ENCODE peak calls at places on chromosomes 13 and 19, in six cellular contexts. L is BJ, S is upper lobe of left lung, F is mesenchymal stem cell, T is gastrocnemius medialis, E is AG10803. H is an unnamed sample.

GRCh38 chr19:48613024-48613851 is 1.6 kb downstream of the FAM83E start:
- DNase-seq in T (no peak), S (peak; percentile 87), L (no peak), E (no peak), F (no peak), H (no peak)

GRCh38 chr13:110726726-110727125 is 13.2 kb downstream of the ING1 start:
- DNase-seq in L (no peak), S (no peak), F (no peak), T (no peak), E (no peak), H (no peak)

GRCh38 chr13:40780822-40781401 is 8.5 kb upstream of the SLC25A15 start:
- DNase-seq in L (no peak), F (peak; percentile 44), E (no peak), T (no peak), S (no peak), H (peak; percentile 20)

GRCh38 chr13:35157143-35157755 is 215.2 kb downstream of the NBEA start:
- DNase-seq in E (peak; percentile 55), S (no peak), L (no peak), F (peak; percentile 66), T (no peak), H (peak; percentile 57)

GRCh38 chr13:76991432-76991795 is 467 bp upstream of the CLN5 start:
- DNase-seq in T (no peak), L (no peak), S (no peak), F (no peak), E (no peak), H (no peak)

GRCh38 chr13:102965802-102966201 is 100.4 kb downstream of the SLC10A2 start:
- DNase-seq in S (no peak), L (no peak), E (no peak), F (no peak), T (no peak), H (no peak)

GRCh38 chr13:56558698-56559320 is 581.9 kb upstream of the PRR20A start:
- DNase-seq in E (no peak), L (no peak), S (no peak), T (no peak), F (no peak), H (no peak)

GRCh38 chr19:55113570-55114039 is 3.8 kb downstream of the PPP1R12C start:
- DNase-seq in E (peak; percentile 92), L (peak; percentile 90), T (peak; percentile 73), S (peak; percentile 75), F (peak; percentile 99), H (peak; percentile 95)

GRCh38 chr19:6772028-6772865 is at the start of gene VAV1:
- DNase-seq in S (peak; percentile 93), E (no peak), L (no peak), T (no peak), F (no peak), H (no peak)

GRCh38 chr13:113666324-113666660 is 727 bp upstream of the GRK1 start:
- DNase-seq in F (no peak), S (no peak), T (no peak), E (no peak), L (no peak), H (no peak)

GRCh38 chr13:29137995-29138394 is 317.9 kb downstream of the MTUS2 start:
- DNase-seq in T (no peak), F (no peak), L (no peak), E (no peak), S (no peak), H (no peak)

GRCh38 chr13:75353786-75354193 is 128.2 kb downstream of the TBC1D4 start:
- DNase-seq in L (no peak), E (peak; percentile 80), T (no peak), S (no peak), F (no peak), H (no peak)

GRCh38 chr19:18156841-18157464 is 4.0 kb downstream of the PIK3R2 start:
- DNase-seq in T (no peak), F (peak; percentile 86), E (peak; percentile 65), L (no peak), S (peak; percentile 86), H (peak; percentile 92)

GRCh38 chr13:30464496-30465351 is 1.0 kb downstream of the HMGB1 start:
- DNase-seq in E (peak; percentile 87), F (peak; percentile 84), T (peak; percentile 60), S (peak; percentile 95), L (no peak), H (peak; percentile 83)

GRCh38 chr19:5080030-5080644 is 111.2 kb downstream of the KDM4B start:
- DNase-seq in E (no peak), S (peak; percentile 44), L (no peak), F (no peak), T (no peak), H (no peak)

GRCh38 chr19:36420961-36421748 is 2.7 kb upstream of the ZFP82 start:
- DNase-seq in L (no peak), F (peak; percentile 28), S (peak; percentile 85), T (no peak), E (peak; percentile 40), H (peak; percentile 53)

GRCh38 chr19:1290245-1290698 is 4.6 kb downstream of the EFNA2 start:
- DNase-seq in L (no peak), F (no peak), T (no peak), S (peak; percentile 53), E (no peak), H (no peak)

GRCh38 chr13:46334008-46334407 is 53.0 kb downstream of the RUBCNL start:
- DNase-seq in L (no peak), F (no peak), T (no peak), S (no peak), E (no peak), H (no peak)

GRCh38 chr13:28622286-28622685 is 36.6 kb upstream of the POMP start:
- DNase-seq in E (no peak), S (no peak), L (no peak), F (no peak), T (peak; percentile 34), H (no peak)

GRCh38 chr19:32168111-32168510 is 177.3 kb upstream of the ZNF507 start:
- DNase-seq in S (no peak), E (no peak), F (no peak), L (no peak), T (no peak), H (no peak)

GRCh38 chr13:64758520-64758919 is 2471.6 kb downstream of the PCDH9 start:
- DNase-seq in F (no peak), E (peak; percentile 64), T (no peak), S (no peak), L (peak; percentile 7), H (no peak)

DNA sequence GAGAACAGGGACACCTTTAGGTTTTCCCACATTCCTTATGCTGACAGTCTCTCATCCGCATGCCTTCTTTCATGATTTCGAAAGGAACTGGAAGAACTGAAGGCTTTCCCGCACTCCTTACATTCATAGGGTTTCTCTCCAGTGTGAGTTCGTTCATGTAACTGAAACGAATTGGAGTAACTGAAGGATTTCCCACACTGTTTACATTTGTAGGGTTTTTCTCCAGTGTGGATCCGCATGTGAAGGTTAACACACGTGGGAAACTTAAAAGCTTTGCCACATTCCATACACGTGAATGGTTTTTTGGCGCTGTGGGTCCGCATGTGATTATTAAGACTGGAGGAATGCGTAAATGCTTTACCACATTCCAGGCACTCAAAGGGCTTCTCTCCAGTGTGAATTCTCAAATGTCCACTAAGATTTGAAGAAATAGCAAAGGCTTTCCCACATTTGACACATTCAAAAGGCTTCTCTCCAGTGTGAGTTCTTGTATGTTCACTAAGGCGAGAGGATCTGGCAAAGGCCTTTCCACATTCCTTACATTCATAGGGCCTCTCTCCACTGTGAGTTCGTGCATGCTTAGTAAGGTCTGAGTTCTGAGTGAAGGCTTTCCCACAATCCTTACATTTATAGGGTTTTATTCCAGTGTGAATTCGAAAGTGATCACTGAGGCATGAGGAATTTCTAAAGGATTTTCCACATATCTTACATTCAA is 22.0 kb downstream of the ZNF266 start:
- DNase-seq in T (no peak), S (no peak), F (no peak), L (no peak), E (no peak), H (no peak)
- H3K4me3 ChIP-seq in T (no peak overlapping the region), S (no peak overlapping the region), F (peak overlapping the region; percentile 50), L (no peak overlapping the region), E (no peak overlapping the region), H (no peak overlapping the region)

GRCh38 chr13:79581870-79582315 is 100.9 kb downstream of the NDFIP2 start:
- DNase-seq in E (peak; percentile 54), T (no peak), F (peak; percentile 64), S (no peak), L (no peak), H (peak; percentile 25)

GRCh38 chr13:79582896-79583295 is 101.9 kb downstream of the NDFIP2 start:
- DNase-seq in T (no peak), L (no peak), S (no peak), E (no peak), F (no peak), H (no peak)

GRCh38 chr13:79589605-79590511 is 108.9 kb downstream of the NDFIP2 start:
- DNase-seq in S (no peak), E (peak; percentile 10), F (no peak), T (no peak), L (no peak), H (peak; percentile 6)

GRCh38 chr13:79585033-79585432 is 104.1 kb downstream of the NDFIP2 start:
- DNase-seq in L (no peak), F (no peak), E (no peak), S (no peak), T (no peak), H (no peak)
- H3K4me3 ChIP-seq in L (no peak overlapping the region), F (peak overlapping the region; percentile 0), E (no peak overlapping the region), S (no peak overlapping the region), T (no peak overlapping the region), H (no peak overlapping the region)

DNA sequence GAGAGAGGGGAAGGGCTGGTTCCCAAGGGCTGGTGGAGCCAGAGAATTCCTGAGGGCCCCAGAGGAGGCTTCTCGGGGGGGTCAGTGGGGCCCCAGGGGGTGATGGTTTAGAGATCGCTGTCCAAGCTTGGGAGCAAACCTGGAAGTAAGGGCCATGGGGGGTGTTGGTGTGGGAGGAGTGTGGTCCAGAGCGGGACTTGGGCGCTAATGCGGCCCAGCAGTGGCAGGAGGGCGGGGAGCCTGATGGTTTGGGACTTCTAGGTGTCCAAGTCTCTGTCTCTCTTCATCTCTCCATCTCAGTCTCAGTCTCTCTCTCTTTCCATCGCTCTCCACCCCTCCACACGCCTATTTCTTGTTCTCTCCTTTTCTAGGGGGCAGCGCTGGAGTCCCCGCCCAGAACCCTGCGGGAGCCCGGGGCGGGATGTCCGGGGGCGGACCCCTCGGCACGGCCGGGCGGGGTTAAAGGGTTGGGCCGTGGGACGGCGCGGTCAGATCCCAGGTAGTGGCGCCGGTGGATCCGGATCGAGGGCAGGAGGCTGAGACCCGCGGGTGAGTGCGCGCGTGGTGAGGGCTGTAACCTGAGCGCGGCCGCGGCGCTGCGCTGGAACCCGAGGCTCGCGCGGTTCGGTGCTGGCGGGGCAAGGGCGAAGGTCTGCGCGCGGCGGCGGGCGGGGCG is at the start of gene CYP4F22:
- DNase-seq in F (no peak), E (no peak), L (no peak), T (no peak), S (peak; percentile 80), H (no peak)
- H3K4me3 ChIP-seq in F (no peak within 1 kb of the TSS), E (no peak within 1 kb of the TSS), L (no peak within 1 kb of the TSS), T (peak within 1 kb of the TSS; percentile 34), S (peak within 1 kb of the TSS; percentile 34), H (no peak within 1 kb of the TSS)

GRCh38 chr19:47024502-47024901 is 4.9 kb downstream of the NPAS1 start:
- DNase-seq in L (no peak), E (no peak), T (no peak), F (no peak), S (no peak), H (no peak)

GRCh38 chr19:47022140-47022536 is 2.5 kb downstream of the NPAS1 start:
- DNase-seq in F (no peak), T (no peak), E (no peak), L (no peak), S (no peak), H (no peak)

GRCh38 chr19:47023448-47023794 is 3.8 kb downstream of the NPAS1 start:
- DNase-seq in E (no peak), S (no peak), L (no peak), T (no peak), F (no peak), H (no peak)

GRCh38 chr19:47021536-47022139 is 2.0 kb downstream of the NPAS1 start:
- DNase-seq in L (no peak), F (no peak), S (peak; percentile 87), T (no peak), E (peak; percentile 11), H (peak; percentile 16)

GRCh38 chr19:47022541-47023447 is 3.2 kb downstream of the NPAS1 start:
- DNase-seq in L (no peak), S (no peak), T (no peak), E (no peak), F (no peak), H (no peak)
- H3K4me3 ChIP-seq in L (no peak overlapping the region), S (no peak overlapping the region), T (no peak overlapping the region), E (no peak overlapping the region), F (no peak overlapping the region), H (no peak overlapping the region)